ENCODE peak calls at places on chromosomes 16 and 17, in seven cellular contexts. E, V, N, I, F, X and S are unnamed samples.

GRCh38 chr16:47110939-47111338 is 32.8 kb downstream of the NETO2 start:
- DNase-seq in I (peak; percentile 17), N (no peak), V (no peak), F (peak; percentile 10), E (no peak), X (peak; percentile 26), S (no peak)

GRCh38 chr16:49788505-49788904 is 67.4 kb downstream of the ZNF423 start:
- DNase-seq in I (no peak), F (no peak), N (no peak), V (no peak), E (no peak), X (no peak), S (no peak)

GRCh38 chr17:47300718-47301117 is 23.0 kb upstream of the EFCAB13 start:
- DNase-seq in F (no peak), I (no peak), N (no peak), X (no peak), V (no peak), E (no peak), S (no peak)

GRCh38 chr16:62549875-62550274 is 513.6 kb upstream of the CDH8 start:
- DNase-seq in I (no peak), X (no peak), F (no peak), E (no peak), V (no peak), N (no peak), S (no peak)

GRCh38 chr17:17836818-17837379 is at the start of gene SREBF1:
- DNase-seq in V (peak; percentile 59), E (no peak), N (no peak), I (peak; percentile 37), X (peak; percentile 69), F (peak; percentile 87), S (no peak)

GRCh38 chr17:50443492-50444051 is 17.6 kb downstream of the ACSF2 start:
- DNase-seq in E (no peak), F (no peak), X (peak; percentile 17), N (no peak), I (no peak), V (no peak), S (no peak)

GRCh38 chr16:47037746-47038458 is 64.4 kb upstream of the DNAJA2 start:
- DNase-seq in X (peak; percentile 98), E (peak; percentile 49), F (peak; percentile 98), I (peak; percentile 61), N (peak; percentile 40), V (no peak), S (peak; percentile 61)

GRCh38 chr16:3027983-3028715 is 4.3 kb downstream of the THOC6 start:
- DNase-seq in E (peak; percentile 62), N (peak; percentile 23), F (peak; percentile 95), X (peak; percentile 92), I (peak; percentile 65), V (peak; percentile 85), S (no peak)

GRCh38 chr17:1050246-1050995 is 53.5 kb downstream of the TIMM22 start:
- DNase-seq in V (no peak), N (no peak), E (no peak), X (no peak), F (no peak), I (no peak), S (no peak)

GRCh38 chr17:29345066-29345465 is 45.1 kb upstream of the TAOK1 start:
- DNase-seq in N (no peak), E (no peak), X (no peak), I (no peak), F (no peak), V (no peak), S (no peak)

GRCh38 chr17:78677303-78678219 is 100.4 kb upstream of the DNAH17 start:
- DNase-seq in E (no peak), X (no peak), N (no peak), I (peak; percentile 61), F (no peak), V (no peak), S (no peak)

GRCh38 chr17:78680436-78680835 is 101.6 kb downstream of the CYTH1 start:
- DNase-seq in N (no peak), E (no peak), V (no peak), I (no peak), F (no peak), X (no peak), S (no peak)

GRCh38 chr17:78678220-78678554 is 101.0 kb upstream of the DNAH17 start:
- DNase-seq in X (no peak), F (no peak), N (no peak), V (no peak), I (no peak), E (no peak), S (no peak)

GRCh38 chr17:78678711-78679110 is 101.5 kb upstream of the DNAH17 start:
- DNase-seq in F (no peak), I (no peak), X (no peak), E (no peak), N (no peak), V (no peak), S (no peak)

DNA sequence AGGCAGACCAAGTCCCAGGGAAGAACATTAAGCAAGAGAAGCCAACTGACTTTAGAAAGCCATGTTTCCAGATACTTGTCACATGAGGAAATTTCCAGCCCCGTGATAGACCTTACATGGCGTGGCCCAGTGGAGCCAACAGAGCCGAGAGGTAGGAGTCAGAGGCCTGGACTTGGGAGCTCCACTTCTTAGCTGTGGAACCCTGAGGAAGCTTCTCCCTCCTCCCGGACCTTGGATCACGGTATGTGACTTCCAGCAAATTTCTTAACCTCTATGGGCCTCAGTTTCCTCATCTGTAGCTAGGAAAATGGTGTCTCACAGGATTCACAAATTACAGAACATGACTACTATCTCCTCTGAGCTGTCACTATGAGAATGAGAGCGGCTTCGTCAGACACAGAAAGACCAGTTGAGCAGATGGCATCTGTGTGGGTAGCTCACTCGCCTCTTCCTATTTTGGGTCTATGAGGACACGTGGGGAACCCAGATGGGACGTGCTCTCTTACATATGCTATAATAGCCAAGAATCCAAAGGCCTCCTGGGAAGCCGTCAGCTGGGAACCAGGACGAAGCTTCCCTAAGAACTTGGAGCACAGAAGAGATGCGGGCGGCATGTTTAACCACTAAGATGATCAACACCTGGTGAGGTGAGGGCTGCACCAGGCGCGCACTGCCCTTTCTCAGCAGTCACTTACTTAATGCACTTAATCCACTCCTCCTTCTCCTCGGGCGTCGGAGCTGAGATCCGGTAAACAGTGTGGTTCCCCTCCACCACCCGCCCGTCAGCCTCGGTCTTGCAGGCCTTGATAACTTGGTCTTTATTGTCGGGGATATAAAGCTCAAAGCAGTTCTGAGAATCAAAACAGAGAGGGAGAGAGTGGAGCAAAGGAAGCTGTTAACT is 102.3 kb downstream of the CYTH1 start:
- DNase-seq in E (no peak), I (no peak), N (no peak), V (no peak), F (no peak), X (no peak), S (no peak)
- TF ChIP-seq YY1 in E (no peak), I (no peak), N (no peak), V (no peak), F (no peak), X (no peak), S (no peak)

GRCh38 chr16:10391339-10391738 is 5.5 kb downstream of the ATF7IP2 start:
- DNase-seq in V (no peak), N (no peak), I (no peak), X (no peak), E (no peak), F (no peak), S (no peak)
- H3K9me3 ChIP-seq in V (no peaks in the 10 kb centered on the region), N (peaks cover 4% of the 10 kb centered on the region), I (no peaks in the 10 kb centered on the region), X (no peaks in the 10 kb centered on the region), E (no peaks in the 10 kb centered on the region), F (peaks cover 8% of the 10 kb centered on the region), S (no peaks in the 10 kb centered on the region)

GRCh38 chr16:85624646-85625045 is 11.5 kb downstream of the GSE1 start:
- DNase-seq in N (no peak), V (no peak), F (no peak), X (no peak), E (no peak), I (no peak), S (no peak)

GRCh38 chr16:85623997-85624601 is 11.0 kb downstream of the GSE1 start:
- DNase-seq in N (no peak), X (no peak), E (no peak), I (no peak), F (no peak), V (no peak), S (no peak)

GRCh38 chr16:85623250-85623649 is 10.1 kb downstream of the GSE1 start:
- DNase-seq in V (no peak), E (no peak), N (no peak), X (no peak), I (no peak), F (no peak), S (no peak)

GRCh38 chr16:85621698-85622433 is 8.7 kb downstream of the GSE1 start:
- DNase-seq in E (no peak), F (no peak), X (no peak), I (peak; percentile 95), V (no peak), N (no peak), S (no peak)

DNA sequence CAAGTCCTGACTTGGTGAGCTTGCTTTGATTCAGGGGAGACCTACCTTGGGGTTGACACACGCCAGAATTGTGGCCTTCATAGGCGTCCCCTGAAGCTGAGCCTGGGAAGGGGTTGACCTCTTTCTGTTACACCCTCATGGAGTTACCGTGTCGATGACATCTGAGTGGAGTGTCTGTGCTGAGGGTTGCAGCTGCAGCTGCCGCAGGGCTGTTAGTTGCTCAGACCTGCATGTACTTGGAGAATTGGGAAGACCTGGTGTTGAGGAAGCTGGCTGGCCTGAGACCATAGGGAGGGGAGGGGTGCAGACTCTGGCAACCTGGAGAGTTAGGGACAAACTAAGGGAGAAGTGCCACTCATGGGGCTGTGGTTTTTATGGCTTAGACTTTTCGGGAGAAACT is 9.6 kb downstream of the GSE1 start:
- DNase-seq in E (no peak), X (no peak), V (no peak), I (no peak), N (no peak), F (no peak), S (no peak)
- H3K4me1 ChIP-seq in E (no peaks in the 10 kb centered on the region), X (peaks cover 47% of the 10 kb centered on the region), V (peaks cover 32% of the 10 kb centered on the region), I (peaks cover 44% of the 10 kb centered on the region), N (peaks cover 3% of the 10 kb centered on the region), F (peaks cover 93% of the 10 kb centered on the region), S (peaks cover 33% of the 10 kb centered on the region)

GRCh38 chr17:44925731-44926697 is 10.7 kb upstream of the GFAP start:
- DNase-seq in N (no peak), V (no peak), E (no peak), I (no peak), F (no peak), X (no peak), S (no peak)
- TF ChIP-seq YY1 in N (no peak), V (no peak), E (no peak), I (no peak), F (no peak), X (no peak), S (no peak)

GRCh38 chr16:31674686-31675085 is 147.0 kb downstream of the AHSP start:
- DNase-seq in N (no peak), X (no peak), V (no peak), E (no peak), I (no peak), F (no peak), S (no peak)

GRCh38 chr16:31676731-31677130 is 149.0 kb downstream of the AHSP start:
- DNase-seq in I (no peak), E (no peak), F (no peak), X (no peak), V (no peak), N (no peak), S (no peak)

GRCh38 chr16:31678649-31679325 is 151.1 kb downstream of the AHSP start:
- DNase-seq in E (no peak), X (no peak), I (no peak), V (no peak), N (no peak), F (no peak), S (no peak)
- H3K9me3 ChIP-seq in E (no peaks in the 10 kb centered on the region), X (no peaks in the 10 kb centered on the region), I (no peaks in the 10 kb centered on the region), V (peaks cover 63% of the 10 kb centered on the region), N (no peaks in the 10 kb centered on the region), F (no peaks in the 10 kb centered on the region), S (no peaks in the 10 kb centered on the region)